ENCODE peak calls at places on chromosome 12, in four cellular contexts. I, W, M and L are unnamed samples.

GRCh38 chr12:61097991-61098580 is 1162.1 kb upstream of the USP15 start:
- DNase-seq in I (no peak), W (no peak), M (no peak), L (no peak)

GRCh38 chr12:76264617-76265016 is 83.6 kb downstream of the BBS10 start:
- DNase-seq in I (no peak), W (no peak), M (no peak), L (no peak)

GRCh38 chr12:104805186-104805585 is 152.9 kb downstream of the SLC41A2 start:
- DNase-seq in I (no peak), W (no peak), M (no peak), L (no peak)

GRCh38 chr12:108254030-108254429 is 85.1 kb downstream of the CMKLR1 start:
- DNase-seq in I (no peak), W (no peak), M (no peak), L (no peak)

GRCh38 chr12:119669744-119670472 is 2.0 kb downstream of the PRKAB1 start:
- DNase-seq in I (no peak), W (no peak), M (no peak), L (no peak)

GRCh38 chr12:26122681-26123481 is 2.0 kb downstream of the BHLHE41 start:
- DNase-seq in I (peak), W (peak), M (no peak), L (peak)

GRCh38 chr12:96132819-96133218 is 61.4 kb upstream of the ELK3 start:
- DNase-seq in I (no peak), W (no peak), M (no peak), L (no peak)

GRCh38 chr12:131815132-131815531 is 13.1 kb upstream of the MMP17 start:
- DNase-seq in I (no peak), W (no peak), M (no peak), L (no peak)

GRCh38 chr12:66195242-66195641 is 6.2 kb downstream of the IRAK3 start:
- DNase-seq in I (no peak), W (no peak), M (no peak), L (no peak)

GRCh38 chr12:53062011-53062961 is 12.4 kb downstream of the TNS2 start:
- DNase-seq in I (no peak), W (no peak), M (no peak), L (no peak)

GRCh38 chr12:72677187-72677586 is 405.0 kb downstream of the TRHDE start:
- DNase-seq in I (no peak), W (no peak), M (no peak), L (no peak)

GRCh38 chr12:25853696-25854095 is 104.8 kb upstream of the RASSF8 start:
- DNase-seq in I (no peak), W (no peak), M (no peak), L (no peak)

DNA sequence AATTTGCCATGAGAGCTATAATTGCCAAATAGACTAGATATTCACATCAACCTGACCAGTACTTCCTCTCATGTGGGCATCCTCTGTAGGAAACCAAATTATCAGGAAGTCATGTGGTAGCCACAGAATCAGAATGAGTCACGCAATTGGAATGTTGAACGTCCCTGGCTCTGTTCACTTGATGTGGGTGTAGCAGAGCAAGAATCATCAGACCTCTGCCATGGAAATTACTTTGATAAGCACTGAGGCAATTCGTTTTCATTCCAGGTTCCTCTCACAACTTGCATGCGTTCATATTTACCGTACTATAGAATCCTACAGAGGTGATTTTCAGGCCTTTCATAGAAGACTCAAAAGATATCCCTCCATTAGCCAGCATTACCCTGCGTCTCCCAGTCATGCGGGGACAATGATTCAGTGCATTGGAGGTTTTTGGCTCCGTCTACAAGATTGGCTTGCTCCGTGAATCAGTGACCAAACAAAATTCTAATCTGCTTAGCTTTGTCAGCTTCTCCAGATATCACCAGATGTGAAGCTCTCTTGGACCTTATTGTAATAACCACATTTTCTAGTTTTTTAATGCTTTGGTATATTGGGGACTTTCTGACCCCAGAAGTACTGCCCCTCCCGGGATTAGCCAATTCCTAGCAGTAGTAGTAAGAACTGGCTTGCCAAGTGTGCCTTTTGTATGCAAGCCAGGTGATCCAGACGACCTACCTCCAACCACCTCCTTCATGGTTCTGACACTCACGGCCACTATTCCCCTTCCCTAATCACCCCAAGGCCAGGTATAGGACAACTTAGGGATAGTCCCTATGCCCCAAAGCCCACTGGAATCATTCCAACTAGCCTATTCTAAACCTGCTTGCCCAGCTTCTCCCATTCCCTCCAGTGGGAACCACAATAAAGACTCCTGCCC is 133.4 kb downstream of the KICS2 start:
- DNase-seq in I (peak), W (peak), M (no peak), L (peak)
- H3K27ac ChIP-seq in I (peak), W (peak), M (no peak), L (peak)

DNA sequence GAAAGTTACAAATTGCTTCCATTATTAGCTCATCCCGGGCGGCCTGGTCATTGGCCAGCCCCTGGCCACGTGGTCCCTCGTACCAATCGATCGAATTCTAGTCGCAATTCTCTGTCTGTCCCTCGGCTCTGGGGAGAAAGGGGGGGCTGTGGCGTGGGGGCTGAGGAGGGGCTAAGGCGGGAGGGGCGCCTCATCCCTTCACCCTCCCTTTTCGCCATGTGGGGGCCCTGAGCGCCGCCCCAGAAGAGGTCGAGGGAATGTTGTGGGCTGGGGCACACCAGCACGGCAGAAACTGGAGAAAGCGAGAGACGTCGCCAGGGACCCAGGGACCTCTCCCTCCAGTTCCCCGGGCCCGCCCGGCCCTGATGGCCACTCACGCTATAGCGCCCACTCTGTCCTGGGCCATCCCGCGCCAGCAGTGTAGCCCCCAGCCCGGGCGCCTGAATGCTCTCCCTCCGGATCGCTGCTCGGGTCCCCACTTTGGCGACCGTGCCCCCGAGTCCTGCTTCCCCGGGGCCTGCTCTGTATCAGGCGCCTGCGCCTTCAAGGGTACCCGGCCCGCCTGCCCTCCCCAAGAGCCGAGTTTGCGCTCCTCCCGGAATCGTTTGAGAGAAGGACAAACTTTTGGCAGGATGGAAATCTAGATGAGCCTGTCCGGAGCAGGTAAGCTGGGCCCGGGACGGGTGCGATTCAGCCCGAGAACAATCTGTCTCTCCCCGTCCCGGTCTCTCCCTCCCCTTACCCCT is 62.7 kb downstream of the SMUG1 start:
- DNase-seq in I (no peak), W (no peak), M (peak), L (peak)
- H3K27ac ChIP-seq in I (peak), W (peak), M (no peak), L (peak)

GRCh38 chr12:57146925-57147640 is at the start of gene LRP1-AS:
- DNase-seq in I (no peak), W (no peak), M (no peak), L (no peak)
- H3K27ac ChIP-seq in I (no peak), W (peak), M (no peak), L (peak)

DNA sequence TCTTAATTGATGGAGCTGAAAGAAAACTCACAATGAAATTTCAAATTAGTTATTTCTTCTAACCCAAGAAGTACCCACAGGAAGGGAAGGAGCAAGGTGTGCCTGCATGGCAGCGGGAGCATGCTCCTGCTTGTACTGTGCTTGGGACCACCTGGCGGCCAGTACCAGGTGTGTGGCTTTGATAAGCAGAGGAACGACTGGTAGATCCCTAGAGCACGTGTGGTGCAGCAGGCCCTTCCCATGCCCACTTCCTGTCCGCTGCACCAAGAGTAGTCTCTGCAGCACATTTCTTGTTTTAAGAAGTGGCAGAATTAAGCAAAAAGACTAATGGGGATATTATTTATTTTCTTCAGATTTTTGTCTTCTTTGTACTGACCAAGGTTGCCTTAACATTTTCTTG is 122.3 kb upstream of the ATF1 start:
- DNase-seq in I (no peak), W (no peak), M (no peak), L (no peak)
- H3K27ac ChIP-seq in I (no peak), W (no peak), M (no peak), L (peak)

GRCh38 chr12:15209782-15210181 is 11.4 kb downstream of the RERG start:
- DNase-seq in I (no peak), W (no peak), M (no peak), L (no peak)
- H3K27ac ChIP-seq in I (no peak), W (peak), M (no peak), L (no peak)

GRCh38 chr12:4830568-4830967 is 79.1 kb upstream of the KCNA1 start:
- DNase-seq in I (no peak), W (no peak), M (no peak), L (no peak)
- H3K27ac ChIP-seq in I (no peak), W (no peak), M (no peak), L (no peak)

DNA sequence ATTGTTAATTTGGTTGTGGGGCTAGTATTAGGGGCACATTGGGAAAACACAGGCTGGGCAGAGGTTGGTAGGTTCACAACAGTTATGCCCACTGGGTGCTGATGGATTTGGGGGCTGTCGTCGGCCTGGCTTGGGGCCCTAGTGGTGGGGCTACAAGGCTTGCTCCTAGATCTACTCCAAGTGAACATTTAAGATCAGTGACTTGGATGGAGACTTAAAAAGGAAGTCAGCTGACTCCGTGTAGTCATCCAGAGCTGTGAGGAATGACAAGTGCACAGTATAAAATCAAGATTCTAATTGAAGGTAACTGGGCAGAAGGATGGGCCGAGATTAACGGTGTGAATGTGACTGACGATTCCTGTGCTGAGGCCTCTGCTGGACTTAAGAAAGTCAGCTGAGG is 12.8 kb upstream of the NR4A1 start:
- DNase-seq in I (no peak), W (no peak), M (no peak), L (no peak)
- H3K27ac ChIP-seq in I (no peak), W (peak), M (no peak), L (peak)

DNA sequence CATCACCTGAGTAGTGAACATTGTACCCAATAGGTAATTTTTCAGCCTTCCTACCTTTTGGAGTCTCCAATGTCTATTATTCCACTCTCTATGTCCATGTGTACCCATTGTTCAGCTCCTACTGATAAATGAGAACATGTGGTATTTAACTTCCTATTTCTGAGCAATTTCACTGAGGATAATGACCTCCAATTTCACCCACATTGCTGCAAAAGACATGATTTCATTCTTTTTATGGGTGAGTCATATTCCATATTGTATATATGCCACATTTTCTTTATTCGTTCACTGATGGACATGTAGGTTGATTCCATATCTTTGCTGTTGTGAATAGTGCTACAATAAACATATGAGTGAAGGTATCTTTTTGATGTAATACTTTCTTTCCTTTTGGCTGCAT is 16.4 kb upstream of the BTG1 start:
- DNase-seq in I (no peak), W (no peak), M (no peak), L (no peak)
- H3K27ac ChIP-seq in I (no peak), W (no peak), M (no peak), L (no peak)

GRCh38 chr12:110844551-110845395 is 2.0 kb upstream of the CCDC63 start:
- DNase-seq in I (no peak), W (peak), M (no peak), L (no peak)
- H3K27ac ChIP-seq in I (no peak), W (peak), M (no peak), L (no peak)

DNA sequence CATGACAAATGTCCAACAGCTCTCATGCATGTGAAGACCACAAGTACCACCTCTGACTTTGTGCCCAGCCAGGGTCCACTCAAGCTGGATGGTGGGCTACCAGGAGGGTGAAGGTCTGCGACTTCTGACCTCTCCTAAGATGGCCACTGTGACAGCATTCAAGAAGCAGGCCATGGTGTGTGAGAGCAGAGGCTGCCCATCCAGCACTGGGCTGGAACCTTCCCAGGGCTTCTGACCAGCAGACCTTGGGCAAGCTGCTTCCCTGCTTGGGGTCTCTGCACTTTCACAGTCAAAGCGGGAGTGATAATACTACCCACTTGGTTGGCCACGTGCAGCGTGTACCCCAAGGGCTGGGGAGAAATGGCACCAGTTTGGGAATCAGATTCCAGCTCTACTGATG is 10.4 kb downstream of the MMAB start:
- DNase-seq in I (no peak), W (no peak), M (no peak), L (no peak)
- H3K27ac ChIP-seq in I (no peak), W (no peak), M (no peak), L (no peak)